ENCODE peak calls at places on chromosomes 4 and X, in five cellular contexts. Q is GM12878, D is HepG2, I is K562, Y is SK-N-SH. W is an unnamed sample.

GRCh38 chr4:677431-678293 is 3.3 kb downstream of the MYL5 start:
- DNase-seq in D (peak), I (no peak), Q (no peak), Y (no peak), W (peak)

GRCh38 chr4:138238521-138239292 is 3.4 kb downstream of the SLC7A11 start:
- DNase-seq in Q (no peak), I (no peak), Y (no peak), D (no peak), W (no peak)

GRCh38 chr4:85703098-85703497 is 228.1 kb downstream of the ARHGAP24 start:
- DNase-seq in Y (no peak), Q (no peak), D (no peak), I (no peak), W (no peak)

GRCh38 chr4:146675171-146675570 is 36.5 kb downstream of the POU4F2 start:
- DNase-seq in Q (no peak), I (no peak), D (no peak), Y (no peak), W (no peak)

GRCh38 chr4:82436780-82437179 is 6.4 kb downstream of the ENOPH1 start:
- DNase-seq in Y (no peak), D (no peak), Q (no peak), I (no peak), W (no peak)

GRCh38 chr4:10033191-10033881 is 12.0 kb upstream of the SLC2A9 start:
- DNase-seq in Y (no peak), Q (no peak), I (peak), D (no peak), W (no peak)

GRCh38 chrX:139287155-139287924 is 243.2 kb upstream of the F9 start:
- DNase-seq in Y (no peak), Q (no peak), I (no peak), D (peak), W (no peak)

GRCh38 chr4:84632092-84632491 is 49.2 kb downstream of the CDS1 start:
- DNase-seq in Y (no peak), I (no peak), Q (no peak), D (no peak), W (no peak)

GRCh38 chr4:182807841-182808548 is 109.2 kb downstream of the DCTD start:
- DNase-seq in Y (no peak), D (no peak), Q (no peak), I (no peak), W (no peak)

GRCh38 chr4:122930877-122931276 is 8.5 kb upstream of the NUDT6 start:
- DNase-seq in Y (no peak), Q (no peak), I (no peak), D (no peak), W (no peak)

GRCh38 chr4:82799006-82799881 is 648 bp upstream of the SCD5 start:
- DNase-seq in I (no peak), D (no peak), Y (peak), Q (no peak), W (no peak)

GRCh38 chrX:15816886-15817285 is 26.6 kb downstream of the ZRSR2 start:
- DNase-seq in Y (peak), Q (peak), D (no peak), I (no peak), W (no peak)

GRCh38 chr4:1427010-1427409 is 20.8 kb upstream of the NKX1-1 start:
- DNase-seq in Q (no peak), Y (no peak), I (no peak), D (no peak), W (no peak)

GRCh38 chrX:103520391-103520790 is 1.1 kb upstream of the RAB40A start:
- DNase-seq in Y (no peak), I (no peak), Q (no peak), D (no peak), W (no peak)

GRCh38 chr4:36091997-36092396 is 152.3 kb downstream of the ARAP2 start:
- DNase-seq in Q (no peak), Y (no peak), I (no peak), D (no peak), W (no peak)

GRCh38 chrX:110180928-110181310 is 137.0 kb downstream of the AMMECR1 start:
- DNase-seq in Q (no peak), I (no peak), D (no peak), Y (no peak), W (no peak)
- TF ChIP-seq JUND in Q (no peak), I (no peak), D (no peak), Y (no peak), W (no peak)

GRCh38 chr4:103052145-103052544 is 24.4 kb downstream of the SLC9B2 start:
- DNase-seq in I (no peak), Q (no peak), Y (no peak), D (no peak), W (no peak)

GRCh38 chr4:103050736-103051436 is 25.7 kb downstream of the SLC9B2 start:
- DNase-seq in D (no peak), Q (no peak), I (no peak), Y (no peak), W (no peak)

GRCh38 chr4:103044183-103044582 is 24.7 kb upstream of the SLC9B1 start:
- DNase-seq in I (no peak), D (no peak), Q (no peak), Y (no peak), W (no peak)

DNA sequence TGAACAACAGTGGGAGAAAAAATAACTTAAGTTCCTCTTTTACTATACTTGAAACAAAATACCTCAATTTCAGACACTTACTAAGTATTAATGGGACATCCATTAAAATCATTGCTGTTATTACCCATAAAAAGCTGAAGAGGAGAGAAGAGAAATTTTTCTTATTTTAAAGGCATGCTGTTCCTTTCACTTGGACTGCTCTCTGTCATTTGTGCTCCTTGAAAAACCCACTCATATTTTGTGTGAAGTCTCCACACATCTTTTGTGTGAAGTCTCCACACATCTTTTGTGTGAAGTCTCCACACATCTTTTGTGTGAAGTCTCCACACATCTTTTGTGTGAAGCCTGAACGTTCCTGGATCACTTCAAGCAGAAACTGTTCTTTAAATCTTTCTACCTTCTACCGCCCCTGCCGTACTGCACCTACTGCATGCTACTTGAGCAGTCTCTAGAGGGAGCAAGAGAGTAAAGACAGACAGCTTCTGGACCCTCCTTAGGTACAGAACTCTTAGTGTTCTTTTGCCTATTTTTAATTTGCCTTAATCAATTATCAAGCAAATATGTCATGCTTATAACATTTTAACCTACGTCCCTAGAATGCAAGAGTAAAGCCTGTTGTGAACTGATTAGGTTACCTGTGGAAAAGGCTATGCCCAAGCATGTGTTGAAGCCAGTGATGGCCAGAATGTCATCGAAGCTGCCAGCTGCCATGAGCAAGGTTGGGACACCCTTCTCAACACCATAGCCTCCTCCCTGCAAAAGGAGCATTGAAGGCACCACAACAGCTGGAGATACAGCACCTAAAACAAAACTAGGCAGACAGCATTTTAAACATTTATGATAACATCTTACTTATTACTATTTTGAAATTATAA is 27.1 kb upstream of the SLC9B1 start:
- DNase-seq in Q (no peak), I (peak), Y (peak), D (peak), W (peak)
- TF ChIP-seq JUND in Q (no peak), I (no peak), Y (no peak), D (no peak), W (no peak)

GRCh38 chr4:26346203-26346620 is 25.4 kb downstream of the RBPJ start:
- DNase-seq in D (no peak), I (peak), Y (no peak), Q (no peak), W (no peak)
- TF ChIP-seq JUND in D (no peak), I (peak), Y (no peak), Q (no peak), W (no peak)

DNA sequence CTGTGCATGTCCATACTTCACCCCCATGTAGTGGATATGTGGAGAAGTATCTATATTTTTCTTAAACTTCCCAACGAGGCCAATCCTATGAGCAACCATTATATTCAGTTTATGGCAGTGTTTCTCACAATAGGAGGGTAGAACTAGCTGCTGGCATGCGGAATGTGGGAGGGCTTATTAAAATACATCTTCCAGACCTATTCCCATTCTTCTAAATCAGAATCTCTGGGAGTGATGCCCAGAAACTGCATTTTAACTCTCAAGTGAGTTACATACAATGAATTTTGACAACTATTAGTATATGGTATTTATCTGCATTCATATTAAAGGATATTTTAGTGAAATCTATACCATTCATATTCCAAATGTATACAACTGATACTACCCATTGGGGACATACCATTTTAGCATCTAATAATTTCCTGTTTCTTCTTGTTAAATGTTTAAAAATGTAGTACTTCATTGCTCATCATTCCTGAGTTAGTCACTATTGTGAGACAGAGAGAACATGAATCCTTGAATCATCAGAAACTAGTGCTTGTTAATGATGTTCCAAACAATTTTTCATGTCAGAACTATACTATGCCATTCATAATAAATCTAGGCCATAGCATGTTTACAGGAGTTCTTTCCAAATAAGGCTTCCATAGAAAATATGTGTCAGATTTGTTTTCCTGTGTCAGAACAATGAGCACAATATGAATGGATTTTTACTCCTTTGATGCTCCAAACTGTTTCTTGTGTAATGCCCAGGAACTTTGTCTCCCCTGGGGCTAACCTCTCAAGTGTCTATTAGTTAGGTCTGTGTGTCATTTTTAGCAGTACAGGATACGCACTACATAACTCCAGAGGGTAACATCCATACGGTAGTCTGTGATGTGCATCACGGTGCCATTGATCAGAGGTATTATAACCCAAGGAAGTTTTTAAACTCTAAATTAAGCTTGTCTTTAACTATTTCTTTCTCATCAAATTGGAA is 198.8 kb upstream of the BMP3 start:
- DNase-seq in Q (no peak), D (no peak), Y (no peak), I (no peak), W (no peak)
- TF ChIP-seq JUND in Q (no peak), D (no peak), Y (peak), I (no peak), W (no peak)

DNA sequence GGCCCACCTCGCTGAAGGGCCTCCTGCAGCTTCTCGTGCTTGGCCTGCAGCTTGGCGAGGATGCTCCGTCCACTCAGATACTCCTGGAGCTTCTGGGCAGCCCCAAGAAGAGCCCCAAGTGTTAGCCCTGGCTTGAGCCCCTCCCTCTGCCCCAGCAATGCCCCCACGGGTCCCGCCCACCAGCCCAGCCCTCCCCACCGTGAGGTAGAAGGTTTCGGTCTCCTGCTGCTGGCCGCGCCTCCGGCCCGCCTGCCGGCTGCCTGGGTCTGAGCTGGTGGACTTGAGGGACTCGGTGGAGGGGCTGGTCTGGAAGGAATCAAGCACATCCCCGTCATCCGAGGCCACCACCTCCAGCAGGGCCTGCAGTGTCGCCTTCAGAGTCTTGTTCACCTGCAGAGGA is 8.7 kb downstream of the AVPR2 start:
- DNase-seq in Q (no peak), D (no peak), Y (no peak), I (no peak), W (no peak)
- TF ChIP-seq JUND in Q (no peak), D (no peak), Y (no peak), I (no peak), W (no peak)

DNA sequence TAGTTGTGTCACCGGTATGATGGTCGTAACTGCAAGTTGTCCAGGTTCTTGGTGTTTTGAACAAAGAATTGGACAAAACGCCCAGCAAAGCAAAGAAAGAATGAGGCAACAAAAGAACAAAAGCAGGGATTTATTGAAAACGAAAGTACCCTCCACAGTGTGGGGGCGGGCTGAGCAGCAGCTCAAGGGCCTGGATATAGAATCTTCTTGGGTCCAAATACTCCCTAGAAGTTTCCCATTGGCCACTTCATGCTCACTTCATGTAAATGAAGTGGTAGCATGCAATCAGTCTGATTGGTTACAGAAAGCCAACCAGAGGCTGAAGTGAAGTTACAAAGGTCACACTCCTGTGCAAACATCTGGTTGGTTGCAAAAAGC is 54.8 kb downstream of the SHROOM3 start:
- DNase-seq in D (no peak), Q (no peak), I (no peak), Y (no peak), W (no peak)
- TF ChIP-seq JUND in D (no peak), Q (no peak), I (no peak), Y (no peak), W (no peak)

W was measured in T47D.